ENCODE peak calls at places on chromosomes 13 and 19, in four cellular contexts. S is hepatocyte, Y is ascending aorta, J is adrenal gland. K is an unnamed sample. For H3K4me1 and H3K9me3, the result is how much of the 10 kb centered on the place peaks cover.

GRCh38 chr19:459724-460511 is 915 bp downstream of the SHC2 start:
- DNase-seq in S (peak), Y (no peak), J (peak), K (peak)

GRCh38 chr19:48480151-48480475 is 10.9 kb downstream of the CYTH2 start:
- DNase-seq in S (no peak), Y (no peak), J (no peak), K (no peak)

GRCh38 chr19:53771133-53771532 is 53.0 kb downstream of the NLRP12 start:
- DNase-seq in S (peak), Y (no peak), J (no peak), K (no peak)

GRCh38 chr19:45952691-45953505 is 20.8 kb downstream of the NOVA2 start:
- DNase-seq in S (peak), Y (no peak), J (peak), K (peak)

GRCh38 chr13:99197257-99197651 is 3.4 kb upstream of the UBAC2 start:
- DNase-seq in S (no peak), Y (no peak), J (no peak), K (no peak)

GRCh38 chr13:42215578-42216421 is 56.2 kb upstream of the AKAP11 start:
- DNase-seq in S (peak), Y (no peak), J (peak), K (peak)

GRCh38 chr19:57473646-57474045 is 3.7 kb downstream of the ZNF772 start:
- DNase-seq in S (no peak), Y (no peak), J (no peak), K (no peak)

GRCh38 chr13:66659291-66660012 is 570.7 kb downstream of the PCDH9 start:
- DNase-seq in S (no peak), Y (no peak), J (no peak), K (no peak)

GRCh38 chr13:73262862-73263627 is 204.2 kb downstream of the KLF5 start:
- DNase-seq in S (no peak), Y (no peak), J (no peak), K (no peak)

GRCh38 chr19:13042443-13043130 is 47.3 kb downstream of the NFIX start:
- DNase-seq in S (no peak), Y (no peak), J (no peak), K (no peak)

GRCh38 chr13:29165840-29166239 is 345.7 kb downstream of the MTUS2 start:
- DNase-seq in S (no peak), Y (no peak), J (no peak), K (no peak)

GRCh38 chr19:55688422-55689218 is 13.6 kb downstream of the EPN1 start:
- DNase-seq in S (peak), Y (no peak), J (no peak), K (peak)

GRCh38 chr13:38223093-38223492 is 126.6 kb upstream of the UFM1 start:
- DNase-seq in S (peak), Y (no peak), J (no peak), K (peak)

GRCh38 chr19:4691383-4691782 is 21.2 kb upstream of the MYDGF start:
- DNase-seq in S (no peak), Y (no peak), J (peak), K (no peak)

GRCh38 chr19:4693471-4694121 is 23.5 kb upstream of the MYDGF start:
- DNase-seq in S (no peak), Y (no peak), J (no peak), K (peak)

GRCh38 chr19:4694211-4694987 is 24.3 kb upstream of the MYDGF start:
- DNase-seq in S (no peak), Y (no peak), J (peak), K (peak)

GRCh38 chr19:4692275-4693077 is 22.3 kb upstream of the MYDGF start:
- DNase-seq in S (no peak), Y (no peak), J (no peak), K (peak)

GRCh38 chr19:4693078-4693350 is 22.9 kb upstream of the MYDGF start:
- DNase-seq in S (no peak), Y (no peak), J (no peak), K (no peak)
- H3K4me1 ChIP-seq in S (under half), Y (under half), J (under half), K (under half)

DNA sequence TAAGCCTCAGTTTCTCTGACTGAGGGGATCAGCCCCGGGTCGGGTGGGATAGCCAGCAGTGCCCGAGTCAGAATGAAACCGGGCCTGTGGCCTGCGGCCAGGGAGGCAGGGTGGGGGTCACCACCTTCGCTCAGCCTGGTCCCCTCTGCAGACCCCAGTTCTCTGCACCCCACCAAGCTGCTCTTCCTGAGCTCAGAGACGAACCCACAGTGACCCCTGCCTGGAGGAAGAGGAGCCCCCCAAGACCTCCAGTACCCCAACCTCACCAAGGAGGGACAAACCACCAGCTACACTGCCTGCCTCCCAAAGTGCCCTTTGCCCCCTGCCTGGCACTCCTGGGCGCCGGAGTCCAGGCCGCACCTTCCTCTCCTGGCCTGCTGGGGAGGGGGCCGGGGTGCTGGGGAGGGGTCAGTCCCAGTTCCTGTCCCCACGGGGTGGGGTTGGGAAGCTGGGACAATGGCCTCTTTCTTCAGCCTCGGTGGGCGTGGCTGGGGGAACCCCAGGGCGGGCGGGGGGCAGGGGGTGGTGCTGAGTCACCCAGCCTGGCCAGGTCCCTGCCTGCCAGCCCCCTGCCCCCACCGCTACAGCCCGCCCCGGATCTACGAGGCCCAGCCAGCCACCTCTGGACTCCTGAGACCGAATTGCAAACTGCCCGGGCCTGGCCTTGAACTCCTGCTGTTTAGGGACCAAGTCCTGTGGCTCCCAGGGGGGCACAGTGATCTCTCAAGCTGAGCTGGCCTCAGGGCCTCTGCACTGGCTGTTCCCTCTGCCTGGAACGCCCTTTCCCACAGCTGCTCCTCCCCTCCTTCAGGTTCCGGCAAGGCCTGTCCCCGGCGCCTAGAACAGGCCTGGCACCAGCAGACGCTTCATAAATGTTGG is 14.3 kb downstream of the ZBTB7A start:
- DNase-seq in S (peak), Y (no peak), J (peak), K (no peak)
- H3K4me3 ChIP-seq in S (no peak), Y (peak), J (no peak), K (no peak)

GRCh38 chr13:91141619-91142061 is 205.8 kb upstream of the MIR17HG start:
- DNase-seq in S (no peak), Y (no peak), J (no peak), K (peak)

GRCh38 chr13:91142572-91142971 is 204.9 kb upstream of the MIR17HG start:
- DNase-seq in S (peak), Y (no peak), J (no peak), K (peak)

GRCh38 chr13:91144054-91144453 is 203.4 kb upstream of the MIR17HG start:
- DNase-seq in S (no peak), Y (no peak), J (no peak), K (peak)

GRCh38 chr13:91148098-91148497 is 199.4 kb upstream of the MIR17HG start:
- DNase-seq in S (no peak), Y (no peak), J (no peak), K (no peak)

DNA sequence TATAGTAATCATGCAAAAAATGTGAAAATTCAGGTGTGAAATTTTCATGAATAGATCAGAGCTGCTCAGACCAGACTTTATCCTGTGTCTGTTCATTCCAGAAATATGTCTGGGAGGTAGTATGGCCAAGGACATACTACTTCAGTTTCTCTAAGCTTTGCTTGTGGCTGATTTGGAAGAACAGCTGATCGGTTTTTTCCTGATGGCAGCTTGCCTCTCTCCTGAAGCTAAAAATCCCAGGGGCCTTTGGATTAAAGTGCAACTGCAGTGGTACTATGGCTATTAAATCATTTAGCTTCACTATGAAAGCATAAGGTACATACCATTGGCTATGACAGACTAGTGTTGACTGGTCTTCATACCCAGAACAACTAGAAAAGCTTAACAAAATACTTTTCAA is 201.7 kb upstream of the MIR17HG start:
- DNase-seq in S (no peak), Y (no peak), J (no peak), K (peak)
- H3K9me3 ChIP-seq in S (under half), Y (under half), J (under half), K (under half)

DNA sequence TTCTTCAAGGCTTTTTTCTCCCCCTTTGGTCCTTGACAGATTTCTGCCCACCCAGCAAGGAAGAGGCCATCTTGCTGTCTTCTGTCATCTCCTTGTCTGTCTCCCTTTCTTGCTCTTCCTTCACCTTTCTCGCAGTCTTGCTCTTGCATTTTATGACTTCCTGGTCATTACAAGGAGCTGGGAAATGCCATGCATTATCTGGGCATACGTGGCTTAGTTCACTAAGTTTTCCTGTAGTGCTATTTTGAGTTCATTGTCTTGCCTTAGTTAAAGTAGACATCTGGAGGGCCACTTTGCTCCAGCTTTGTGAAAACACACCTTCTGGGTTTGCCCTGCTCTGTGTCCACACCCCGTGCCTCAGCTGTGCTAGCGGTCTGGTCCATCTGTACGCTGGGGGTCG is 59.3 kb downstream of the ARHGEF7 start:
- DNase-seq in S (no peak), Y (no peak), J (no peak), K (no peak)
- H3K4me1 ChIP-seq in S (under half), Y (under half), J (under half), K (under half)

GRCh38 chr19:41886761-41887710 is 4.1 kb downstream of the ARHGEF1 start:
- DNase-seq in S (no peak), Y (no peak), J (no peak), K (no peak)
- H3K4me3 ChIP-seq in S (no peak), Y (peak), J (no peak), K (no peak)

GRCh38 chr19:50286443-50286842 is 42.7 kb downstream of the KCNC3 start:
- DNase-seq in S (no peak), Y (no peak), J (no peak), K (no peak)

GRCh38 chr19:50287331-50287730 is 41.8 kb downstream of the KCNC3 start:
- DNase-seq in S (no peak), Y (no peak), J (no peak), K (no peak)

GRCh38 chr19:50290775-50291174 is 38.4 kb downstream of the KCNC3 start:
- DNase-seq in S (no peak), Y (no peak), J (no peak), K (no peak)

GRCh38 chr19:50290011-50290410 is 39.2 kb downstream of the KCNC3 start:
- DNase-seq in S (no peak), Y (no peak), J (no peak), K (peak)

DNA sequence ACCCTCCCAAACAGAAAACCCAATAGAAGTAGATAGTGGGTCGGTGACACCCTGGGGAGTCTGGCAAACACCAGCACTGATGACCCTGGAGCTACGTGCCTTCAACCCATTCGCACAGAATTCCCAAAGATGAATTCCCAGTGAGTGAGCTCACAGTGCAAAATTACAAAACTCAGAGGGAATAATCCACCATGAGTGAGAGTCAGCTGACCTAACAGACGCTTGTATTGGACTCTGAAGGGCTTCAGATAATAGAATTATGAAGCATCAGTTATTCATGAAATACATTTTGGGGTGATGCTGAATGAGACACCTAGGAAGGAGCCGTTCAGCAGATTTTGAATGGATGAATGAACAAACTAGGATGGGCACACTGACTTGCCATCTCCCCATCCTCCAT is 40.2 kb downstream of the KCNC3 start:
- DNase-seq in S (no peak), Y (no peak), J (no peak), K (no peak)
- H3K9me3 ChIP-seq in S (under half), Y (under half), J (under half), K (under half)

DNA sequence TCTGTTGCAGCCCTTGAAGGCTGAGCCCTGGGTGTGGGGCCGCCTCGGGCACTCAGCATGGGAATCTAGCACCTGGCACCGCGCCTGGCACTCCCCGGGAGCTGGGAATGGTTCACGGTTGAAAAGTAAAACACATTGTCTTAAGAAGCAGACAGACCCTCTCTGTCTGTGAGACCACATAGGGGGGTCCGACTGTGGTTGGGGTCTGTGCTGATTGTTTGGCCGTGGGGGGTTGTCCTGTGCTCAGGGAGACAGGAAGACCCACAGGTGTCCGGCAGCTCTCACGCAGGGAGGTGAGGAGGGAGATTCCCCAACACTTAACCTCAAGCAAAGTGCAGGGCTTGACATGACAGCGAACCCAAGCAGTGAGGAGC is 64.8 kb downstream of the SOX1 start:
- DNase-seq in S (no peak), Y (no peak), J (no peak), K (no peak)
- H3K4me1 ChIP-seq in S (under half), Y (under half), J (under half), K (under half)

GRCh38 chr13:103351035-103351828 is 285.0 kb upstream of the SLC10A2 start:
- DNase-seq in S (peak), Y (no peak), J (peak), K (no peak)
- H3K4me3 ChIP-seq in S (no peak), Y (no peak), J (no peak), K (no peak)

DNA sequence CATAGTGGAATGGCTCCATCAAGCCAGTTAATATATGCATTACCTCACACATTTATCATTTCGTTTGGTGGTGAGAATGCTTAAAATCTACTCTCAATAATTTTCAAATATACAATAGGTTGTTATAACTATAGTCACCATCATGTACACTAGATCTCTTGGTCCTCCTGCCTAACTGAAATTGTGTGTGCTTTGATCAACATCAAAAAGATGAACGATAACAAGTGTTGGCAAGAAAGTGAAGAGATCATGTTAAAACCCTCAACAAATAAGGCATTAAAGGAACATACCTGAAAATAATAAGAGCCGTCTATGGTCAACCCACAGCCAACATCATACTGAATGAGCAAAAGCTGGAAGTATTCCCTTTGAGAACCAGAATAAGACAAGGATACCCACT is 27.7 kb upstream of the OR10H1 start:
- DNase-seq in S (no peak), Y (no peak), J (no peak), K (no peak)
- H3K9me3 ChIP-seq in S (under half), Y (under half), J (under half), K (under half)

K was measured in SJCRH30.